ENCODE peak calls at places on chromosomes 13 and 19, in seven cellular contexts. One of them, this sample, is unnamed.

GRCh38 chr13:89455741-89456140 is 1784.6 kb downstream of the SLITRK5 start:
- DNase-seq in H9: no peak
- DNase-seq in lung: no peak
- DNase-seq in osteocyte: no peak
- DNase-seq in GM12865: no peak
- DNase-seq in AG04449: no peak
- DNase-seq in AG09319: no peak
- DNase-seq in this sample: no peak

GRCh38 chr13:113956571-113956970 is 17.3 kb downstream of the C13orf46 start:
- DNase-seq in H9: no peak
- DNase-seq in lung: no peak
- DNase-seq in osteocyte: no peak
- DNase-seq in GM12865: no peak
- DNase-seq in AG04449: no peak
- DNase-seq in AG09319: no peak
- DNase-seq in this sample: no peak

GRCh38 chr13:25085125-25085742 is 10.7 kb upstream of the PABPC3 start:
- DNase-seq in H9: peak
- DNase-seq in lung: no peak
- DNase-seq in osteocyte: no peak
- DNase-seq in GM12865: peak
- DNase-seq in AG04449: no peak
- DNase-seq in AG09319: no peak
- DNase-seq in this sample: peak

GRCh38 chr19:49555600-49556411 is 24.6 kb downstream of the NOSIP start:
- DNase-seq in H9: peak
- DNase-seq in lung: peak
- DNase-seq in osteocyte: no peak
- DNase-seq in GM12865: peak
- DNase-seq in AG04449: no peak
- DNase-seq in AG09319: no peak
- DNase-seq in this sample: peak

GRCh38 chr19:50173144-50173543 is 10.1 kb upstream of the IZUMO2 start:
- DNase-seq in H9: no peak
- DNase-seq in lung: no peak
- DNase-seq in osteocyte: no peak
- DNase-seq in GM12865: peak
- DNase-seq in AG04449: no peak
- DNase-seq in AG09319: no peak
- DNase-seq in this sample: no peak

GRCh38 chr19:47726467-47726866 is 13.2 kb downstream of the EHD2 start:
- DNase-seq in H9: no peak
- DNase-seq in lung: peak
- DNase-seq in osteocyte: no peak
- DNase-seq in GM12865: no peak
- DNase-seq in AG04449: no peak
- DNase-seq in AG09319: no peak
- DNase-seq in this sample: no peak

GRCh38 chr19:15320118-15320517 is 12.2 kb downstream of the BRD4 start:
- DNase-seq in H9: no peak
- DNase-seq in lung: no peak
- DNase-seq in osteocyte: no peak
- DNase-seq in GM12865: no peak
- DNase-seq in AG04449: no peak
- DNase-seq in AG09319: peak
- DNase-seq in this sample: no peak

GRCh38 chr13:47277774-47278173 is 380.9 kb upstream of the HTR2A start:
- DNase-seq in H9: no peak
- DNase-seq in lung: no peak
- DNase-seq in osteocyte: no peak
- DNase-seq in GM12865: no peak
- DNase-seq in AG04449: no peak
- DNase-seq in AG09319: no peak
- DNase-seq in this sample: no peak

GRCh38 chr19:19594371-19594770 is 24.1 kb downstream of the PBX4 start:
- DNase-seq in H9: no peak
- DNase-seq in lung: no peak
- DNase-seq in osteocyte: no peak
- DNase-seq in GM12865: peak
- DNase-seq in AG04449: no peak
- DNase-seq in AG09319: no peak
- DNase-seq in this sample: no peak

GRCh38 chr19:7522072-7522922 is at the start of gene MCOLN1:
- DNase-seq in H9: peak
- DNase-seq in lung: peak
- DNase-seq in osteocyte: peak
- DNase-seq in GM12865: peak
- DNase-seq in AG04449: peak
- DNase-seq in AG09319: peak
- DNase-seq in this sample: peak

GRCh38 chr13:49996166-49996915 is 501 bp upstream of the TRIM13 start:
- DNase-seq in H9: peak
- DNase-seq in lung: peak
- DNase-seq in osteocyte: peak
- DNase-seq in GM12865: peak
- DNase-seq in AG04449: no peak
- DNase-seq in AG09319: peak
- DNase-seq in this sample: peak

GRCh38 chr13:47415048-47415447 is 518.2 kb upstream of the HTR2A start:
- DNase-seq in H9: no peak
- DNase-seq in lung: no peak
- DNase-seq in osteocyte: no peak
- DNase-seq in GM12865: no peak
- DNase-seq in AG04449: peak
- DNase-seq in AG09319: no peak
- DNase-seq in this sample: no peak

GRCh38 chr19:44718441-44719261 is 19.7 kb downstream of the CEACAM16 start:
- DNase-seq in H9: peak
- DNase-seq in lung: peak
- DNase-seq in osteocyte: no peak
- DNase-seq in GM12865: no peak
- DNase-seq in AG04449: no peak
- DNase-seq in AG09319: no peak
- DNase-seq in this sample: peak

GRCh38 chr19:53982611-53983010 is 8.8 kb upstream of the CACNG6 start:
- DNase-seq in H9: peak
- DNase-seq in lung: no peak
- DNase-seq in osteocyte: no peak
- DNase-seq in GM12865: no peak
- DNase-seq in AG04449: no peak
- DNase-seq in AG09319: no peak
- DNase-seq in this sample: peak

GRCh38 chr13:50990050-50990449 is 80.5 kb downstream of the RNASEH2B start:
- DNase-seq in H9: no peak
- DNase-seq in lung: no peak
- DNase-seq in osteocyte: no peak
- DNase-seq in GM12865: no peak
- DNase-seq in AG04449: no peak
- DNase-seq in AG09319: no peak
- DNase-seq in this sample: no peak

GRCh38 chr13:83215627-83216026 is 666.6 kb downstream of the SLITRK1 start:
- DNase-seq in H9: no peak
- DNase-seq in lung: no peak
- DNase-seq in osteocyte: no peak
- DNase-seq in GM12865: no peak
- DNase-seq in AG04449: peak
- DNase-seq in AG09319: peak
- DNase-seq in this sample: no peak

GRCh38 chr13:111546921-111547675 is 226.7 kb downstream of the TEX29 start:
- DNase-seq in H9: no peak
- DNase-seq in lung: no peak
- DNase-seq in osteocyte: no peak
- DNase-seq in GM12865: no peak
- DNase-seq in AG04449: no peak
- DNase-seq in AG09319: no peak
- DNase-seq in this sample: no peak

GRCh38 chr19:17340871-17341357 is 3.6 kb downstream of the GTPBP3 start:
- DNase-seq in H9: peak
- DNase-seq in lung: no peak
- DNase-seq in osteocyte: no peak
- DNase-seq in GM12865: no peak
- DNase-seq in AG04449: no peak
- DNase-seq in AG09319: no peak
- DNase-seq in this sample: no peak
- TF ChIP-seq CTCF in H9: no peak
- TF ChIP-seq CTCF in lung: no peak
- TF ChIP-seq CTCF in osteocyte: no peak
- TF ChIP-seq CTCF in GM12865: no peak
- TF ChIP-seq CTCF in AG04449: no peak
- TF ChIP-seq CTCF in AG09319: no peak
- TF ChIP-seq CTCF in this sample: no peak

DNA sequence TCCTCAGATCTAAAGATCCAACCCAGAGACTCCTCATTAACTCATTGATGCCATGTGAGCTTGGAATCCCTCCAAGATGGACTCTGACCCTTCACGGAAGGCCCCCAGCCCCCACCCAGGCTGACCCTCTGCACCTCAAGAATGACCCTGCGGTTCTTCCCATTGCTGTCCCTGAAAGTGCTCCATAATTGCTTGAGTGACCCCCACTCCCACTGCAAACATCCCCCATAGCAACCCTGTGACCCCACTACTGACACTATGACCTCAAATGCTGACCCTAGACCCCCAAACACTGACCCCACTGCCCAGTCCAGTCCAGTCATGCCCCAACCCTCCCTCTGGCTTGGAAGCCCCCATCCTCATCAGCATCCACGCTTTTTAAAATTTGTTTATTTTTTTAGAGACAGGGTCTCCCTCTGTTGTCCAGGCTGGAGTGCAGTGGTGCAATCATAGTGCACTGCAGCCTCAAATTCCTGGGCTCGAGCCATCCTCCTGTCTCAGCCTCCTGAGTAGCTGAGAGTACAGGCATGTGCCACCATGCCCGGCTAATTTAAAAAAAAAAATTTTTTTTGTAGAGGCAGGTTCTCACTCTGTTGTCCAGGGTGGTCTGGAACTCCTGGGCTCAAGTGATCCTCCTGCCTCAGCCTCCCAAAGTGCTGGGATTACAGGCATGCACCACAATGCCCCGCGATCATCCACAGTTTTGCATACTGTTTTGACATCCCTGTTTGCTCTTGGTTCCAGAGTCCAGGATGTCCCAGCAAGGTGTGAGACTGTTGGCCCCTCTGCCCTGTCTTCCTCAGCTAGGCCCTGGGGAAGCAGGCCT is 855 bp downstream of the LYL1 start:
- DNase-seq in H9: no peak
- DNase-seq in lung: no peak
- DNase-seq in osteocyte: no peak
- DNase-seq in GM12865: no peak
- DNase-seq in AG04449: no peak
- DNase-seq in AG09319: no peak
- DNase-seq in this sample: no peak
- TF ChIP-seq CTCF in H9: no peak
- TF ChIP-seq CTCF in lung: no peak
- TF ChIP-seq CTCF in osteocyte: no peak
- TF ChIP-seq CTCF in GM12865: no peak
- TF ChIP-seq CTCF in AG04449: no peak
- TF ChIP-seq CTCF in AG09319: no peak
- TF ChIP-seq CTCF in this sample: no peak

DNA sequence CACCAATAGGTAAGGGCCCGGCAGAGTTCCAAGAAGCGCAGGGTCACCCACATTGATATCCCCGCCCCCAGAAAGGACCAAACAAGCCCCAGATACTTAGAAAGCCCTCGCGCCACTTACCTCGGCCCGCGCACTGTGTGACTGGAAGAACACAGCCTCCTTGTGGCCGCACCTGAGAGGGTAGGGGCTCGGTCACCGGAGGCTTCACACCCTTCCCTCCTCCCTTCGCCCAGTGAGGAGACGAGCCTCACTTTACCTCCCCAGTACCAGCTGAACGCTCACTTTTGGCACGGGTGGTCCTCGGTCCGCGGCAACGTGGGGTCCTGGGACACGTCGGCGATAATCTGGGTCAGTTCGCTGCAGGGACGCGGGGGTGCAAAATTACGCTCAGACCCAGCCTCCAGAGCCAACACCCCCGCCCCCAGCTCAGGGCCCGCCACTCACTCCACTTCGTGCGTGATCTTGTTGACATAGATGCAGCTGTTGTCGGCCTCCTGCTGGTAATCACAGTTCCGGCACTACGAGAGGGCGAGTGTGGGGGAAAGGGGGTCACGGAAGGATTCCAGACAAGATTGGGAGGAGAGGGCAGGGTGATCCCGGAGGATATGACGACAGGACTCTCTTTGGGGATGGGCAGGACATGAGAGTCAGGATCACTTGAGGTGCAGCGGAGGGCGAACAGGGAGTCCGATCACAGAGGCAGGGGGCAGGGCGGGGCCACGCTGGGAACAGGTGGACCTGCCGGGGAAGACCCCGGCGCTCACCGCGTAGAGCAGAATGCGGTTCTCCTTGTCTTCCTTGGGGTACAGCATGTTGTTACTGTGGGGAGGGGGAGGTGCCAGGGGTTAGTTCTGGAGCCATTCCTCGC is 546 bp downstream of the POLR2I start:
- DNase-seq in H9: peak
- DNase-seq in lung: peak
- DNase-seq in osteocyte: no peak
- DNase-seq in GM12865: peak
- DNase-seq in AG04449: no peak
- DNase-seq in AG09319: no peak
- DNase-seq in this sample: peak
- TF ChIP-seq CTCF in H9: peak
- TF ChIP-seq CTCF in lung: no peak
- TF ChIP-seq CTCF in osteocyte: no peak
- TF ChIP-seq CTCF in GM12865: no peak
- TF ChIP-seq CTCF in AG04449: peak
- TF ChIP-seq CTCF in AG09319: no peak
- TF ChIP-seq CTCF in this sample: no peak

GRCh38 chr13:37966266-37966665 is 96.7 kb upstream of the TRPC4 start:
- DNase-seq in H9: no peak
- DNase-seq in lung: no peak
- DNase-seq in osteocyte: no peak
- DNase-seq in GM12865: no peak
- DNase-seq in AG04449: no peak
- DNase-seq in AG09319: no peak
- DNase-seq in this sample: no peak

GRCh38 chr13:37956536-37956935 is 87.0 kb upstream of the TRPC4 start:
- DNase-seq in H9: no peak
- DNase-seq in lung: no peak
- DNase-seq in osteocyte: no peak
- DNase-seq in GM12865: no peak
- DNase-seq in AG04449: no peak
- DNase-seq in AG09319: no peak
- DNase-seq in this sample: no peak

GRCh38 chr13:37959284-37959683 is 89.7 kb upstream of the TRPC4 start:
- DNase-seq in H9: no peak
- DNase-seq in lung: no peak
- DNase-seq in osteocyte: no peak
- DNase-seq in GM12865: no peak
- DNase-seq in AG04449: no peak
- DNase-seq in AG09319: no peak
- DNase-seq in this sample: no peak

DNA sequence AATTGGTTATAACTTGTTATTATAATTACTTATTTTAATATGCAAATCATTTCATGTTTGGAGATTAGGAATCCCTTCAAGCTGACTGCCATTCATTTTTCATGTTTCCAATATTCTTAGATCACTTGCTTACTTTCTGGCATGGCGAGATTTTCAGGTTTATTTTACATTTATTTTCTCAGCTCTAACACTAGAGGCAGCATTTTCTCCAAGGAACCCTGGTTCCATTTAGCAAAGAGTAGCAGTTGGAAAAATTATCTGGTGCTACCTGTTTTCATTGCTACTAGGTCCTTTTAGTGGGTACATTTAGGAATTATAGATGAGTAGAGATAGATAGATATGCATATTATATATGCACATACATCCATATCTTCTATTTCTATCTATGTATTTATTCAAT is 90.9 kb upstream of the TRPC4 start:
- DNase-seq in H9: no peak
- DNase-seq in lung: no peak
- DNase-seq in osteocyte: no peak
- DNase-seq in GM12865: no peak
- DNase-seq in AG04449: no peak
- DNase-seq in AG09319: no peak
- DNase-seq in this sample: no peak
- TF ChIP-seq CTCF in H9: peak
- TF ChIP-seq CTCF in lung: no peak
- TF ChIP-seq CTCF in osteocyte: peak
- TF ChIP-seq CTCF in GM12865: no peak
- TF ChIP-seq CTCF in AG04449: peak
- TF ChIP-seq CTCF in AG09319: no peak
- TF ChIP-seq CTCF in this sample: peak